ENCODE peak calls at places on chromosomes 4 and X, in eight cellular contexts. One of them, this sample, is unnamed.

GRCh38 chr4:51998837-51999236 is 21.3 kb downstream of the LRRC66 start:
- DNase-seq in stimulated activated CD4-positive, alpha-beta T cell treated with anti-CD3 and anti-CD28 coated beads, Interleukin-4, amount 100 ng/mL, for 1 hour: no peak
- DNase-seq in T-helper 2 cell: no peak
- DNase-seq in body of pancreas: no peak
- DNase-seq in HuH-7: no peak
- DNase-seq in NCI-H446 treated with DMSO at 0.1 percent for 48 hours: no peak
- DNase-seq in AG08395: no peak
- DNase-seq in T-cell: no peak
- DNase-seq in this sample: no peak

GRCh38 chr4:143230683-143231082 is 46.0 kb downstream of the USP38 start:
- DNase-seq in AG08395: no peak
- DNase-seq in body of pancreas: no peak
- DNase-seq in stimulated activated CD4-positive, alpha-beta T cell treated with anti-CD3 and anti-CD28 coated beads, Interleukin-4, amount 100 ng/mL, for 1 hour: no peak
- DNase-seq in HuH-7: no peak
- DNase-seq in T-helper 2 cell: no peak
- DNase-seq in NCI-H446 treated with DMSO at 0.1 percent for 48 hours: no peak
- DNase-seq in T-cell: no peak
- DNase-seq in this sample: no peak

GRCh38 chrX:29687687-29688086 is 527.7 kb upstream of the MAGEB2 start:
- DNase-seq in AG08395: peak
- DNase-seq in T-cell: no peak
- DNase-seq in T-helper 2 cell: no peak
- DNase-seq in body of pancreas: no peak
- DNase-seq in NCI-H446 treated with DMSO at 0.1 percent for 48 hours: no peak
- DNase-seq in HuH-7: no peak
- DNase-seq in stimulated activated CD4-positive, alpha-beta T cell treated with anti-CD3 and anti-CD28 coated beads, Interleukin-4, amount 100 ng/mL, for 1 hour: no peak
- DNase-seq in this sample: no peak

GRCh38 chrX:67892391-67892790 is 348.6 kb downstream of the AR start:
- DNase-seq in AG08395: no peak
- DNase-seq in T-helper 2 cell: no peak
- DNase-seq in stimulated activated CD4-positive, alpha-beta T cell treated with anti-CD3 and anti-CD28 coated beads, Interleukin-4, amount 100 ng/mL, for 1 hour: no peak
- DNase-seq in T-cell: no peak
- DNase-seq in NCI-H446 treated with DMSO at 0.1 percent for 48 hours: no peak
- DNase-seq in body of pancreas: no peak
- DNase-seq in HuH-7: no peak
- DNase-seq in this sample: no peak

GRCh38 chr4:15855804-15856475 is 77.8 kb downstream of the CD38 start:
- DNase-seq in T-cell: no peak
- DNase-seq in NCI-H446 treated with DMSO at 0.1 percent for 48 hours: no peak
- DNase-seq in body of pancreas: peak
- DNase-seq in stimulated activated CD4-positive, alpha-beta T cell treated with anti-CD3 and anti-CD28 coated beads, Interleukin-4, amount 100 ng/mL, for 1 hour: no peak
- DNase-seq in T-helper 2 cell: no peak
- DNase-seq in AG08395: no peak
- DNase-seq in HuH-7: no peak
- DNase-seq in this sample: no peak

GRCh38 chr4:187612211-187612780 is 383.3 kb upstream of the ZFP42 start:
- DNase-seq in body of pancreas: no peak
- DNase-seq in T-cell: no peak
- DNase-seq in stimulated activated CD4-positive, alpha-beta T cell treated with anti-CD3 and anti-CD28 coated beads, Interleukin-4, amount 100 ng/mL, for 1 hour: no peak
- DNase-seq in T-helper 2 cell: no peak
- DNase-seq in AG08395: no peak
- DNase-seq in NCI-H446 treated with DMSO at 0.1 percent for 48 hours: no peak
- DNase-seq in HuH-7: no peak
- DNase-seq in this sample: no peak

GRCh38 chr4:168666531-168666930 is 169.7 kb downstream of the PALLD start:
- DNase-seq in T-cell: no peak
- DNase-seq in stimulated activated CD4-positive, alpha-beta T cell treated with anti-CD3 and anti-CD28 coated beads, Interleukin-4, amount 100 ng/mL, for 1 hour: no peak
- DNase-seq in AG08395: peak
- DNase-seq in HuH-7: no peak
- DNase-seq in body of pancreas: no peak
- DNase-seq in NCI-H446 treated with DMSO at 0.1 percent for 48 hours: no peak
- DNase-seq in T-helper 2 cell: no peak
- DNase-seq in this sample: no peak

GRCh38 chr4:103400405-103400804 is 202.3 kb upstream of the CENPE start:
- DNase-seq in T-helper 2 cell: no peak
- DNase-seq in AG08395: no peak
- DNase-seq in NCI-H446 treated with DMSO at 0.1 percent for 48 hours: no peak
- DNase-seq in HuH-7: peak
- DNase-seq in stimulated activated CD4-positive, alpha-beta T cell treated with anti-CD3 and anti-CD28 coated beads, Interleukin-4, amount 100 ng/mL, for 1 hour: no peak
- DNase-seq in body of pancreas: no peak
- DNase-seq in T-cell: no peak
- DNase-seq in this sample: no peak

GRCh38 chrX:138847930-138848329 is 136.4 kb upstream of the FGF13 start:
- DNase-seq in NCI-H446 treated with DMSO at 0.1 percent for 48 hours: no peak
- DNase-seq in HuH-7: no peak
- DNase-seq in body of pancreas: no peak
- DNase-seq in AG08395: peak
- DNase-seq in T-helper 2 cell: no peak
- DNase-seq in T-cell: no peak
- DNase-seq in stimulated activated CD4-positive, alpha-beta T cell treated with anti-CD3 and anti-CD28 coated beads, Interleukin-4, amount 100 ng/mL, for 1 hour: no peak
- DNase-seq in this sample: no peak

GRCh38 chrX:47166126-47166525 is 21.1 kb downstream of the RBM10 start:
- DNase-seq in HuH-7: no peak
- DNase-seq in stimulated activated CD4-positive, alpha-beta T cell treated with anti-CD3 and anti-CD28 coated beads, Interleukin-4, amount 100 ng/mL, for 1 hour: no peak
- DNase-seq in body of pancreas: no peak
- DNase-seq in T-helper 2 cell: no peak
- DNase-seq in NCI-H446 treated with DMSO at 0.1 percent for 48 hours: no peak
- DNase-seq in T-cell: no peak
- DNase-seq in AG08395: no peak
- DNase-seq in this sample: no peak

GRCh38 chr4:12651876-12652275 is 832.3 kb downstream of the RAB28 start:
- DNase-seq in stimulated activated CD4-positive, alpha-beta T cell treated with anti-CD3 and anti-CD28 coated beads, Interleukin-4, amount 100 ng/mL, for 1 hour: no peak
- DNase-seq in T-cell: no peak
- DNase-seq in AG08395: no peak
- DNase-seq in body of pancreas: no peak
- DNase-seq in T-helper 2 cell: no peak
- DNase-seq in HuH-7: no peak
- DNase-seq in NCI-H446 treated with DMSO at 0.1 percent for 48 hours: no peak
- DNase-seq in this sample: no peak

GRCh38 chr4:62470421-62470983 is 1270.4 kb downstream of the ADGRL3 start:
- DNase-seq in T-cell: no peak
- DNase-seq in NCI-H446 treated with DMSO at 0.1 percent for 48 hours: no peak
- DNase-seq in AG08395: no peak
- DNase-seq in T-helper 2 cell: no peak
- DNase-seq in HuH-7: no peak
- DNase-seq in stimulated activated CD4-positive, alpha-beta T cell treated with anti-CD3 and anti-CD28 coated beads, Interleukin-4, amount 100 ng/mL, for 1 hour: no peak
- DNase-seq in body of pancreas: no peak
- DNase-seq in this sample: no peak

GRCh38 chr4:150199056-150199455 is 120.8 kb downstream of the DCLK2 start:
- DNase-seq in NCI-H446 treated with DMSO at 0.1 percent for 48 hours: no peak
- DNase-seq in T-helper 2 cell: no peak
- DNase-seq in AG08395: no peak
- DNase-seq in T-cell: no peak
- DNase-seq in body of pancreas: no peak
- DNase-seq in stimulated activated CD4-positive, alpha-beta T cell treated with anti-CD3 and anti-CD28 coated beads, Interleukin-4, amount 100 ng/mL, for 1 hour: no peak
- DNase-seq in HuH-7: no peak
- DNase-seq in this sample: no peak

GRCh38 chr4:25703731-25704388 is 48.2 kb downstream of the SLC34A2 start:
- DNase-seq in NCI-H446 treated with DMSO at 0.1 percent for 48 hours: no peak
- DNase-seq in T-cell: no peak
- DNase-seq in stimulated activated CD4-positive, alpha-beta T cell treated with anti-CD3 and anti-CD28 coated beads, Interleukin-4, amount 100 ng/mL, for 1 hour: no peak
- DNase-seq in HuH-7: no peak
- DNase-seq in AG08395: no peak
- DNase-seq in T-helper 2 cell: no peak
- DNase-seq in body of pancreas: no peak
- DNase-seq in this sample: no peak

GRCh38 chrX:31353095-31353494 is 281.3 kb upstream of the FTHL17 start:
- DNase-seq in AG08395: peak
- DNase-seq in stimulated activated CD4-positive, alpha-beta T cell treated with anti-CD3 and anti-CD28 coated beads, Interleukin-4, amount 100 ng/mL, for 1 hour: no peak
- DNase-seq in T-helper 2 cell: no peak
- DNase-seq in T-cell: no peak
- DNase-seq in NCI-H446 treated with DMSO at 0.1 percent for 48 hours: no peak
- DNase-seq in HuH-7: no peak
- DNase-seq in body of pancreas: no peak
- DNase-seq in this sample: no peak

GRCh38 chrX:40154853-40155616 is 57.3 kb upstream of the BCOR start:
- DNase-seq in stimulated activated CD4-positive, alpha-beta T cell treated with anti-CD3 and anti-CD28 coated beads, Interleukin-4, amount 100 ng/mL, for 1 hour: no peak
- DNase-seq in T-cell: no peak
- DNase-seq in AG08395: peak
- DNase-seq in HuH-7: peak
- DNase-seq in body of pancreas: peak
- DNase-seq in NCI-H446 treated with DMSO at 0.1 percent for 48 hours: no peak
- DNase-seq in T-helper 2 cell: no peak
- DNase-seq in this sample: no peak

GRCh38 chrX:154401918-154402621 is 3.9 kb downstream of the RPL10 start:
- DNase-seq in stimulated activated CD4-positive, alpha-beta T cell treated with anti-CD3 and anti-CD28 coated beads, Interleukin-4, amount 100 ng/mL, for 1 hour: no peak
- DNase-seq in T-helper 2 cell: no peak
- DNase-seq in HuH-7: no peak
- DNase-seq in T-cell: no peak
- DNase-seq in NCI-H446 treated with DMSO at 0.1 percent for 48 hours: no peak
- DNase-seq in AG08395: no peak
- DNase-seq in body of pancreas: peak
- DNase-seq in this sample: no peak

GRCh38 chrX:130563476-130563875 is 161.7 kb downstream of the RBMX2 start:
- DNase-seq in T-helper 2 cell: no peak
- DNase-seq in body of pancreas: no peak
- DNase-seq in HuH-7: no peak
- DNase-seq in NCI-H446 treated with DMSO at 0.1 percent for 48 hours: no peak
- DNase-seq in T-cell: no peak
- DNase-seq in stimulated activated CD4-positive, alpha-beta T cell treated with anti-CD3 and anti-CD28 coated beads, Interleukin-4, amount 100 ng/mL, for 1 hour: no peak
- DNase-seq in AG08395: no peak
- DNase-seq in this sample: no peak

GRCh38 chr4:122364700-122365404 is 14.0 kb upstream of the ADAD1 start:
- DNase-seq in stimulated activated CD4-positive, alpha-beta T cell treated with anti-CD3 and anti-CD28 coated beads, Interleukin-4, amount 100 ng/mL, for 1 hour: peak
- DNase-seq in T-cell: no peak
- DNase-seq in HuH-7: no peak
- DNase-seq in body of pancreas: no peak
- DNase-seq in AG08395: no peak
- DNase-seq in T-helper 2 cell: no peak
- DNase-seq in NCI-H446 treated with DMSO at 0.1 percent for 48 hours: no peak
- DNase-seq in this sample: no peak

GRCh38 chr4:121156822-121157769 is 7.0 kb downstream of the TNIP3 start:
- DNase-seq in AG08395: peak
- DNase-seq in stimulated activated CD4-positive, alpha-beta T cell treated with anti-CD3 and anti-CD28 coated beads, Interleukin-4, amount 100 ng/mL, for 1 hour: peak
- DNase-seq in body of pancreas: peak
- DNase-seq in NCI-H446 treated with DMSO at 0.1 percent for 48 hours: no peak
- DNase-seq in T-cell: no peak
- DNase-seq in T-helper 2 cell: peak
- DNase-seq in HuH-7: peak
- DNase-seq in this sample: peak

GRCh38 chrX:46698691-46699090 is 60.2 kb downstream of the SLC9A7 start:
- DNase-seq in HuH-7: no peak
- DNase-seq in T-helper 2 cell: no peak
- DNase-seq in AG08395: no peak
- DNase-seq in NCI-H446 treated with DMSO at 0.1 percent for 48 hours: no peak
- DNase-seq in stimulated activated CD4-positive, alpha-beta T cell treated with anti-CD3 and anti-CD28 coated beads, Interleukin-4, amount 100 ng/mL, for 1 hour: no peak
- DNase-seq in T-cell: no peak
- DNase-seq in body of pancreas: no peak
- DNase-seq in this sample: no peak

This sample was measured in HEK293T.